ENCODE peak calls at places on chromosomes 11 and 22, in eight cellular contexts. O is stimulated activated CD4-positive, alpha-beta T cell treated with anti-CD3 and anti-CD28 coated beads, Interleukin-1b, Interleukin-23, amount 100 ng/mL, for 1 hour; C is endodermal cell; Q is RWPE1; G is AG04450; T is cerebellar nuclear complex; F is cardiac fibroblast; P is amygdala. R is an unnamed sample.

GRCh38 chr22:27075891-27076290 is 418.5 kb downstream of the MIAT start:
- DNase-seq in T (no peak), Q (no peak), C (no peak), P (no peak), G (no peak), F (no peak), O (no peak), R (no peak)

GRCh38 chr11:109197656-109198055 is 224.3 kb upstream of the C11orf87 start:
- DNase-seq in P (no peak), C (no peak), Q (no peak), F (peak), O (no peak), G (no peak), T (no peak), R (no peak)

GRCh38 chr22:26563022-26563421 is 26.9 kb downstream of the TPST2 start:
- DNase-seq in G (no peak), C (no peak), T (no peak), Q (no peak), F (no peak), O (no peak), P (no peak), R (no peak)

GRCh38 chr11:130653838-130654601 is 205.6 kb downstream of the ADAMTS15 start:
- DNase-seq in T (peak), C (peak), Q (no peak), F (peak), P (peak), O (no peak), G (no peak), R (no peak)

GRCh38 chr22:39128508-39128907 is 24.0 kb downstream of the CBX7 start:
- DNase-seq in T (no peak), G (no peak), Q (no peak), F (no peak), O (no peak), C (no peak), P (no peak), R (no peak)

GRCh38 chr22:41347066-41347859 is 34.5 kb upstream of the TEF start:
- DNase-seq in C (no peak), G (no peak), Q (no peak), P (no peak), F (no peak), T (no peak), O (no peak), R (no peak)

GRCh38 chr11:11842426-11843008 is 745 bp downstream of the USP47 start:
- DNase-seq in T (peak), Q (peak), G (no peak), C (no peak), O (peak), P (no peak), F (peak), R (peak)

GRCh38 chr11:70517203-70517602 is 118.9 kb downstream of the CTTN start:
- DNase-seq in C (no peak), G (no peak), F (no peak), Q (no peak), T (no peak), P (no peak), O (no peak), R (no peak)

GRCh38 chr11:27973851-27974536 is 134.0 kb downstream of the KIF18A start:
- DNase-seq in P (no peak), Q (no peak), C (no peak), F (no peak), T (no peak), O (no peak), G (no peak), R (no peak)

GRCh38 chr22:24550028-24550901 is 4.7 kb downstream of the GUCD1 start:
- DNase-seq in T (no peak), Q (no peak), F (no peak), C (no peak), P (no peak), G (no peak), O (no peak), R (no peak)

GRCh38 chr11:74726547-74727182 is 4.6 kb downstream of the CHRDL2 start:
- DNase-seq in O (no peak), P (peak), G (peak), Q (peak), F (peak), C (peak), T (no peak), R (peak)

GRCh38 chr11:118379497-118379896 is 20.1 kb downstream of the UBE4A start:
- DNase-seq in F (no peak), G (no peak), T (peak), Q (no peak), O (no peak), C (no peak), P (no peak), R (no peak)

GRCh38 chr22:42072606-42073330 is 1.3 kb upstream of the PHETA2 start:
- DNase-seq in T (no peak), G (no peak), Q (no peak), F (no peak), C (no peak), P (no peak), O (no peak), R (no peak)

GRCh38 chr22:44595841-44596341 is 97.9 kb upstream of the RTL6 start:
- DNase-seq in G (no peak), T (no peak), C (no peak), Q (no peak), F (peak), P (no peak), O (no peak), R (no peak)

GRCh38 chr11:12066056-12066798 is 44.2 kb upstream of the MICAL2 start:
- DNase-seq in P (no peak), C (peak), T (no peak), Q (peak), G (peak), F (peak), O (no peak), R (no peak)

GRCh38 chr11:43845816-43846215 is 34.8 kb upstream of the ALKBH3 start:
- DNase-seq in P (no peak), G (no peak), Q (no peak), T (no peak), C (no peak), F (no peak), O (no peak), R (no peak)

GRCh38 chr11:122128146-122128545 is 12.1 kb upstream of the BLID start:
- DNase-seq in T (no peak), F (no peak), Q (no peak), O (no peak), G (no peak), C (no peak), P (no peak), R (no peak)

GRCh38 chr11:75582935-75583709 is 21.1 kb downstream of the SERPINH1 start:
- DNase-seq in G (no peak), P (peak), O (no peak), T (no peak), F (peak), Q (peak), C (peak), R (peak)

GRCh38 chr11:130689222-130689908 is 226.9 kb downstream of the SNX19 start:
- DNase-seq in O (no peak), C (no peak), Q (no peak), G (no peak), F (peak), P (no peak), T (no peak), R (no peak)

GRCh38 chr22:48744283-48744641 is 1083.4 kb downstream of the BRD1 start:
- DNase-seq in C (no peak), G (no peak), O (no peak), Q (no peak), F (no peak), P (no peak), T (no peak), R (no peak)

GRCh38 chr11:38130514-38130913 is 1532.5 kb upstream of the RAG2 start:
- DNase-seq in Q (no peak), G (no peak), C (no peak), P (no peak), F (no peak), T (no peak), O (no peak), R (no peak)

GRCh38 chr11:8222820-8223512 is 40.7 kb downstream of the LMO1 start:
- DNase-seq in Q (no peak), G (no peak), P (no peak), C (peak), F (no peak), O (no peak), T (no peak), R (no peak)

GRCh38 chr11:61966673-61967176 is 709 bp downstream of the FTH1 start:
- DNase-seq in C (no peak), F (peak), Q (no peak), P (no peak), G (no peak), O (no peak), T (no peak), R (no peak)

GRCh38 chr22:27074016-27074415 is 416.6 kb downstream of the MIAT start:
- DNase-seq in T (no peak), Q (no peak), P (no peak), G (no peak), C (no peak), O (no peak), F (no peak), R (no peak)

GRCh38 chr22:23836692-23837495 is 1.9 kb downstream of the DERL3 start:
- DNase-seq in G (no peak), C (no peak), F (no peak), P (no peak), O (no peak), T (no peak), Q (no peak), R (no peak)

GRCh38 chr11:128521697-128522062 is 65.7 kb downstream of the ETS1 start:
- DNase-seq in C (no peak), F (no peak), P (no peak), T (no peak), Q (no peak), G (no peak), O (no peak), R (no peak)

GRCh38 chr22:50270302-50271010 is at the start of gene MAPK11:
- DNase-seq in T (no peak), C (peak), Q (no peak), P (peak), G (no peak), O (peak), F (peak), R (peak)

GRCh38 chr11:19730373-19730772 is 17.7 kb downstream of the NAV2 start:
- DNase-seq in C (no peak), Q (no peak), O (no peak), G (no peak), P (peak), F (no peak), T (peak), R (no peak)

GRCh38 chr22:50016988-50017700 is 4.6 kb upstream of the IL17REL start:
- DNase-seq in C (peak), P (no peak), F (no peak), T (no peak), G (no peak), Q (peak), O (no peak), R (no peak)

GRCh38 chr11:71247551-71248250 is 4.7 kb downstream of the SHANK2 start:
- DNase-seq in Q (no peak), T (no peak), C (peak), P (peak), F (no peak), G (no peak), O (no peak), R (no peak)

GRCh38 chr22:29480512-29481264 is 670 bp downstream of the NEFH start:
- DNase-seq in O (no peak), G (no peak), T (no peak), Q (no peak), C (peak), F (peak), P (peak), R (no peak)

GRCh38 chr22:46461566-46462180 is 75.7 kb downstream of the CELSR1 start:
- DNase-seq in F (no peak), G (no peak), C (no peak), O (no peak), T (no peak), Q (no peak), P (no peak), R (no peak)

GRCh38 chr11:118938491-118939411 is 13.0 kb upstream of the BCL9L start:
- DNase-seq in O (no peak), C (peak), F (peak), T (no peak), P (no peak), Q (peak), G (no peak), R (no peak)